ENCODE peak calls at places on chromosome 20, in seven cellular contexts. H is non-pigmented ciliary epithelial cell; T is stimulated activated effector memory CD8-positive, alpha-beta T cell treated with anti-CD3 and anti-CD28 coated beads, Interleukin-12 subunit alpha, Interleukin-12 subunit beta, amount 100 ng/mL, for 72 hours; K is KBM-7; Q is OCI-M1; L is Kasumi-1; O is HCT116. P is an unnamed sample.

GRCh38 chr20:37564388-37565133 is 36.9 kb upstream of the BLCAP start:
- DNase-seq in L (peak; percentile 51), K (peak; percentile 64), O (no peak), T (peak; percentile 58), H (no peak), Q (peak; percentile 67), P (no peak)

GRCh38 chr20:58131111-58131510 is 97.3 kb downstream of the ANKRD60 start:
- DNase-seq in K (no peak), T (no peak), L (no peak), Q (no peak), O (no peak), H (peak; percentile 55), P (no peak)

GRCh38 chr20:15942130-15942529 is 631.1 kb downstream of the KIF16B start:
- DNase-seq in T (no peak), O (no peak), K (no peak), Q (no peak), H (no peak), L (no peak), P (no peak)

GRCh38 chr20:50130995-50131394 is 18.0 kb upstream of the UBE2V1 start:
- DNase-seq in Q (no peak), O (no peak), H (no peak), L (no peak), K (no peak), T (no peak), P (no peak)

GRCh38 chr20:48066851-48067250 is 281.6 kb upstream of the SULF2 start:
- DNase-seq in K (no peak), Q (no peak), T (no peak), H (no peak), L (no peak), O (no peak), P (no peak)

GRCh38 chr20:10864076-10864672 is 190.4 kb upstream of the JAG1 start:
- DNase-seq in O (peak; percentile 16), T (no peak), L (no peak), H (no peak), K (no peak), Q (peak; percentile 24), P (no peak)

GRCh38 chr20:33561981-33562601 is 72.2 kb downstream of the CBFA2T2 start:
- DNase-seq in L (no peak), T (no peak), H (peak; percentile 56), Q (peak; percentile 67), K (peak; percentile 11), O (peak; percentile 28), P (no peak)

GRCh38 chr20:28562510-28562898 is 2695.0 kb upstream of the DEFB115 start:
- DNase-seq in H (peak; percentile 64), T (no peak), K (no peak), L (no peak), O (no peak), Q (no peak), P (no peak)

GRCh38 chr20:24502184-24502583 is 32.8 kb downstream of the SYNDIG1 start:
- DNase-seq in K (no peak), T (no peak), L (no peak), H (no peak), O (no peak), Q (no peak), P (no peak)

GRCh38 chr20:32742322-32743236 is 688 bp downstream of the COMMD7 start:
- DNase-seq in T (no peak), L (no peak), Q (peak; percentile 21), O (no peak), K (peak; percentile 21), H (no peak), P (no peak)

GRCh38 chr20:61967300-61967699 is 98.4 kb downstream of the TAF4 start:
- DNase-seq in H (no peak), K (no peak), L (no peak), O (no peak), T (no peak), Q (no peak), P (no peak)

GRCh38 chr20:44129996-44130718 is 56.8 kb downstream of the JPH2 start:
- DNase-seq in L (no peak), O (no peak), T (no peak), Q (no peak), K (no peak), H (no peak), P (no peak)